ENCODE peak calls at places on chromosome 6, in five cellular contexts. A, U, R, Q and L are unnamed samples.
A peak's percentile ranks its signal among the peaks of the same experiment; 100 is the strongest.

GRCh38 chr6:119467478-119468081 is 118.0 kb upstream of the MAN1A1 start:
- DNase-seq in R (no peak), A (no peak), U (no peak), Q (no peak), L (peak; percentile 32)

GRCh38 chr6:48212501-48212900 is 101.5 kb upstream of the PTCHD4 start:
- DNase-seq in R (no peak), Q (no peak), U (no peak), A (no peak), L (no peak)

GRCh38 chr6:132768051-132768517 is 10.4 kb upstream of the VNN2 start:
- DNase-seq in U (peak; percentile 69), Q (peak; percentile 55), A (no peak), R (peak; percentile 21), L (peak; percentile 15)

GRCh38 chr6:34154668-34155447 is 9.0 kb upstream of the GRM4 start:
- DNase-seq in A (peak; percentile 32), U (peak; percentile 87), R (peak; percentile 70), Q (no peak), L (peak; percentile 39)

GRCh38 chr6:139144490-139145085 is 9.7 kb downstream of the HECA start:
- DNase-seq in Q (no peak), A (no peak), R (no peak), U (no peak), L (peak; percentile 20)

GRCh38 chr6:22467645-22468044 is 101.7 kb upstream of the HDGFL1 start:
- DNase-seq in U (no peak), A (no peak), R (no peak), Q (no peak), L (no peak)

GRCh38 chr6:39330057-39330456 is 7.6 kb upstream of the KCNK16 start:
- DNase-seq in Q (no peak), U (no peak), R (no peak), A (no peak), L (no peak)

GRCh38 chr6:158028421-158028820 is 46.8 kb downstream of the SYNJ2 start:
- DNase-seq in U (no peak), Q (no peak), R (no peak), A (no peak), L (no peak)

GRCh38 chr6:34332255-34333198 is 59.9 kb downstream of the NUDT3 start:
- DNase-seq in U (no peak), Q (no peak), A (no peak), R (no peak), L (no peak)

GRCh38 chr6:138234363-138234762 is 16.1 kb upstream of the PBOV1 start:
- DNase-seq in A (no peak), U (no peak), R (no peak), Q (no peak), L (no peak)

GRCh38 chr6:106084973-106085686 is 1.0 kb upstream of the PRDM1 start:
- DNase-seq in A (no peak), Q (no peak), U (no peak), R (no peak), L (no peak)

GRCh38 chr6:27294409-27294808 is 17.7 kb downstream of the POM121L2 start:
- DNase-seq in A (no peak), U (no peak), R (no peak), Q (no peak), L (no peak)

GRCh38 chr6:27545271-27546046 is 72.6 kb upstream of the ZNF184 start:
- DNase-seq in A (no peak), R (no peak), U (peak; percentile 92), Q (peak; percentile 90), L (peak; percentile 11)

GRCh38 chr6:110653381-110653780 is 161.9 kb downstream of the CDK19 start:
- DNase-seq in R (no peak), Q (no peak), U (no peak), A (no peak), L (peak; percentile 22)

GRCh38 chr6:97215157-97215769 is 67.8 kb downstream of the MMS22L start:
- DNase-seq in U (peak; percentile 34), R (peak; percentile 0), A (no peak), Q (peak; percentile 26), L (peak; percentile 61)

GRCh38 chr6:136524339-136524935 is 25.8 kb downstream of the MAP7 start:
- DNase-seq in R (no peak), A (no peak), U (no peak), Q (no peak), L (no peak)

GRCh38 chr6:110523461-110524021 is 47.1 kb upstream of the SLC22A16 start:
- DNase-seq in Q (no peak), A (no peak), R (no peak), U (no peak), L (no peak)

GRCh38 chr6:31497595-31498476 is at the start of gene MICB:
- DNase-seq in Q (peak; percentile 82), A (peak; percentile 78), U (peak; percentile 91), R (peak; percentile 79), L (peak; percentile 74)

GRCh38 chr6:98308564-98308963 is 525.8 kb upstream of the POU3F2 start:
- DNase-seq in Q (no peak), U (no peak), R (no peak), A (no peak), L (no peak)

GRCh38 chr6:45791600-45792168 is 224.0 kb downstream of the CLIC5 start:
- DNase-seq in R (no peak), Q (no peak), U (no peak), A (no peak), L (peak; percentile 63)

GRCh38 chr6:111237757-111238260 is 150.5 kb downstream of the SLC16A10 start:
- DNase-seq in R (no peak), Q (no peak), U (no peak), A (no peak), L (no peak)

GRCh38 chr6:131808460-131809269 is 845 bp downstream of the ENPP1 start:
- DNase-seq in R (no peak), A (no peak), U (no peak), Q (no peak), L (no peak)

GRCh38 chr6:26439552-26440125 is 665 bp upstream of the BTN3A3 start:
- DNase-seq in Q (no peak), R (no peak), A (no peak), U (no peak), L (no peak)

GRCh38 chr6:39934060-39934757 is at the start of gene MOCS1:
- DNase-seq in U (peak; percentile 87), A (no peak), Q (peak; percentile 70), R (peak; percentile 27), L (peak; percentile 84)

GRCh38 chr6:84788689-84789088 is 24.3 kb upstream of the TBX18 start:
- DNase-seq in U (no peak), R (no peak), A (no peak), Q (no peak), L (no peak)

GRCh38 chr6:162491637-162492036 is 235.9 kb downstream of the PRKN start:
- DNase-seq in A (no peak), R (no peak), Q (no peak), U (no peak), L (no peak)

GRCh38 chr6:1081566-1081965 is 230.3 kb upstream of the FOXQ1 start:
- DNase-seq in A (no peak), U (no peak), R (no peak), Q (no peak), L (no peak)

GRCh38 chr6:124881898-124882579 is 80.2 kb upstream of the RNF217 start:
- DNase-seq in Q (no peak), R (no peak), U (no peak), A (no peak), L (peak; percentile 89)

GRCh38 chr6:80338201-80338836 is 231.8 kb downstream of the BCKDHB start:
- DNase-seq in U (peak; percentile 86), Q (peak; percentile 47), A (no peak), R (peak; percentile 56), L (peak; percentile 24)

GRCh38 chr6:25010917-25011625 is 75.3 kb upstream of the RIPOR2 start:
- DNase-seq in Q (no peak), A (no peak), R (no peak), U (no peak), L (no peak)

GRCh38 chr6:55175078-55175777 is 913 bp downstream of the HCRTR2 start:
- DNase-seq in Q (no peak), A (no peak), R (no peak), U (no peak), L (no peak)

GRCh38 chr6:138028893-138029292 is 78.3 kb downstream of the PERP start:
- DNase-seq in R (no peak), U (no peak), Q (no peak), A (no peak), L (no peak)